ENCODE peak calls at places on chromosomes 4 and X, in seven cellular contexts. P is AG10803; S is body of pancreas; N is CD8-positive, alpha-beta T cell; T is A673; K is HepG2; Z is GM13976. A is an unnamed sample.

GRCh38 chr4:70877539-70877938 is 24.6 kb upstream of the MOB1B start:
- DNase-seq in P (no peak), S (no peak), N (no peak), T (no peak), K (no peak), Z (no peak), A (no peak)

GRCh38 chr4:65021737-65022136 is 612.5 kb upstream of the TECRL start:
- DNase-seq in P (no peak), S (no peak), N (no peak), T (no peak), K (no peak), Z (no peak), A (no peak)

GRCh38 chr4:183444953-183445543 is 612 bp downstream of the CDKN2AIP start:
- DNase-seq in P (peak), S (peak), N (no peak), T (peak), K (no peak), Z (no peak), A (peak)

GRCh38 chr4:139858436-139859225 is 193.0 kb downstream of the MGST2 start:
- DNase-seq in P (no peak), S (no peak), N (no peak), T (no peak), K (no peak), Z (peak), A (no peak)

GRCh38 chr4:55673424-55673823 is 37.3 kb upstream of the NMU start:
- DNase-seq in P (no peak), S (no peak), N (no peak), T (no peak), K (no peak), Z (no peak), A (no peak)

GRCh38 chrX:18252644-18253359 is 32.1 kb upstream of the BEND2 start:
- DNase-seq in P (peak), S (peak), N (no peak), T (peak), K (no peak), Z (no peak), A (no peak)

GRCh38 chr4:125741825-125742452 is 427.2 kb downstream of the FAT4 start:
- DNase-seq in P (peak), S (no peak), N (no peak), T (peak), K (peak), Z (no peak), A (no peak)

GRCh38 chrX:106612403-106612789 is 618 bp downstream of the RADX start:
- DNase-seq in P (no peak), S (no peak), N (no peak), T (no peak), K (peak), Z (peak), A (no peak)

GRCh38 chr4:152000518-152000917 is 239.7 kb upstream of the GATB start:
- DNase-seq in P (no peak), S (no peak), N (no peak), T (no peak), K (no peak), Z (no peak), A (no peak)

GRCh38 chrX:9258346-9259104 is 206.3 kb upstream of the TBL1X start:
- DNase-seq in P (no peak), S (no peak), N (no peak), T (no peak), K (no peak), Z (no peak), A (no peak)

GRCh38 chrX:134139090-134139489 is 97.9 kb upstream of the CCDC160 start:
- DNase-seq in P (no peak), S (no peak), N (no peak), T (peak), K (no peak), Z (no peak), A (no peak)

DNA sequence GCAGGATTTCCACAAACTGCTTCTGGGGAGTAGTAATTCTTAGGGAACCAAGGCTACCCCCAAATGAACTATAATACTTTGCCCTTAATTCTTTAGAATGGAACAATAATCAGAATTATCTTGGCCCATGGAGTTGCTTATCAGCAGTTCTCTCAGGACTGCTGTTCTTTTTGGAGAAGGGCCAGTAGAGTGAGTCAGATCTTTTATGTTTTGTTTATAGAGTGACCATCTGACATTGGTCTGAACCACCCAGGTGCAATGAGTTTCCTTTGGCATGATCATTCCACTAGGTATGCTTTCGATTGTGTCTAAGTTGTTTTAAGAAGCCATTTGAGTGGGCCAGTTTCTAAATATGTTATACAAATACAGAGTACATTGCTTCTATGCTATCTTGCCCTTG is 31.8 kb downstream of the PRRG1 start:
- DNase-seq in P (peak), S (peak), N (no peak), T (no peak), K (peak), Z (no peak), A (no peak)
- TF ChIP-seq CTCF in P (no peak), S (no peak), N (no peak), T (no peak), K (no peak), Z (no peak), A (no peak)

GRCh38 chrX:139864613-139865012 is 68.2 kb downstream of the ATP11C start:
- DNase-seq in P (no peak), S (no peak), N (no peak), T (no peak), K (no peak), Z (no peak), A (no peak)

GRCh38 chrX:139862208-139862607 is 70.6 kb downstream of the ATP11C start:
- DNase-seq in P (no peak), S (no peak), N (no peak), T (no peak), K (no peak), Z (no peak), A (no peak)
- TF ChIP-seq CTCF in P (no peak), S (no peak), N (no peak), T (peak), K (no peak), Z (no peak), A (no peak)

GRCh38 chr4:80071643-80072606 is 1.1 kb downstream of the ANTXR2 start:
- DNase-seq in P (peak), S (peak), N (peak), T (peak), K (peak), Z (peak), A (peak)
- TF ChIP-seq CTCF in P (no peak), S (no peak), N (no peak), T (no peak), K (no peak), Z (no peak), A (no peak)

DNA sequence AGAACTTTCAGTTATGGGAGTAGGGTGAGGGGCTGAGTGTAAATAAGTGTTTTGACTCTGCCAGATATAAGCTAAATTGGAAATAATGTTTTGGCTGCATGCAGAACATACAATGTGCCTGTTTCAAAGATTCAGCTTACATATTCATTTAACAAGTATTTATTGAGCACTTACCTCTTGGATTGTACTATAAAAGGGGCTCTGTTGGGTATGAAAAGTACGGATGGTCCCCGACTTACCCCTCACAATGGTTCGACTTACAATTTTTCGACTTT is 799 bp upstream of the AIFM1 start:
- DNase-seq in P (no peak), S (no peak), N (no peak), T (no peak), K (no peak), Z (no peak), A (no peak)
- TF ChIP-seq CTCF in P (no peak), S (no peak), N (no peak), T (no peak), K (no peak), Z (no peak), A (no peak)

GRCh38 chrX:40169193-40170086 is 71.7 kb upstream of the BCOR start:
- DNase-seq in P (peak), S (peak), N (peak), T (peak), K (peak), Z (peak), A (peak)
- TF ChIP-seq CTCF in P (peak), S (no peak), N (peak), T (peak), K (peak), Z (peak), A (peak)

GRCh38 chr4:120056249-120056648 is 10.4 kb downstream of the MAD2L1 start:
- DNase-seq in P (peak), S (no peak), N (no peak), T (peak), K (no peak), Z (no peak), A (no peak)
- TF ChIP-seq CTCF in P (peak), S (no peak), N (no peak), T (peak), K (no peak), Z (no peak), A (peak)

GRCh38 chr4:165016971-165017370 is 14.8 kb upstream of the TRIM60 start:
- DNase-seq in P (no peak), S (no peak), N (no peak), T (peak), K (peak), Z (no peak), A (no peak)
- TF ChIP-seq CTCF in P (peak), S (no peak), N (no peak), T (peak), K (peak), Z (no peak), A (no peak)

A was measured in CD14-positive monocyte.